ENCODE peak calls at places on chromosome X, in five cellular contexts. M, F, G, P and C are unnamed samples.

GRCh38 chrX:150940844-150941495 is 42.2 kb upstream of the HMGB3 start:
- DNase-seq in M (no peak), F (no peak), G (peak; percentile 44), P (no peak), C (no peak)

GRCh38 chrX:21975827-21976226 is 35.3 kb downstream of the SMS start:
- DNase-seq in M (no peak), F (peak; percentile 80), G (no peak), P (no peak), C (no peak)

GRCh38 chrX:1749499-1749898 is 134.6 kb downstream of the ASMT start:
- DNase-seq in M (no peak), F (no peak), G (no peak), P (no peak), C (no peak)

GRCh38 chrX:71953946-71954345 is 43.3 kb downstream of the NHSL2 start:
- DNase-seq in M (no peak), F (no peak), G (no peak), P (no peak), C (no peak)

GRCh38 chrX:31423575-31424284 is 351.9 kb upstream of the FTHL17 start:
- DNase-seq in M (no peak), F (peak; percentile 77), G (no peak), P (no peak), C (peak; percentile 27)

GRCh38 chrX:67652581-67652980 is 108.8 kb downstream of the AR start:
- DNase-seq in M (no peak), F (no peak), G (no peak), P (no peak), C (no peak)

GRCh38 chrX:150143721-150144440 is 205.6 kb upstream of the EOLA2 start:
- DNase-seq in M (no peak), F (no peak), G (no peak), P (no peak), C (no peak)

GRCh38 chrX:25941559-25942250 is 196.4 kb upstream of the MAGEB18 start:
- DNase-seq in M (no peak), F (peak; percentile 50), G (no peak), P (no peak), C (no peak)

GRCh38 chrX:118231464-118231863 is 114.4 kb upstream of the WDR44 start:
- DNase-seq in M (no peak), F (no peak), G (no peak), P (no peak), C (no peak)

GRCh38 chrX:136643243-136643642 is 4.7 kb upstream of the CD40LG start:
- DNase-seq in M (no peak), F (no peak), G (no peak), P (no peak), C (no peak)

GRCh38 chrX:83845397-83845796 is 15.5 kb upstream of the CYLC1 start:
- DNase-seq in M (no peak), F (peak; percentile 25), G (no peak), P (no peak), C (peak; percentile 18)

GRCh38 chrX:107207943-107208342 is 1.5 kb downstream of the DNAAF6 start:
- DNase-seq in M (no peak), F (no peak), G (no peak), P (no peak), C (no peak)

DNA sequence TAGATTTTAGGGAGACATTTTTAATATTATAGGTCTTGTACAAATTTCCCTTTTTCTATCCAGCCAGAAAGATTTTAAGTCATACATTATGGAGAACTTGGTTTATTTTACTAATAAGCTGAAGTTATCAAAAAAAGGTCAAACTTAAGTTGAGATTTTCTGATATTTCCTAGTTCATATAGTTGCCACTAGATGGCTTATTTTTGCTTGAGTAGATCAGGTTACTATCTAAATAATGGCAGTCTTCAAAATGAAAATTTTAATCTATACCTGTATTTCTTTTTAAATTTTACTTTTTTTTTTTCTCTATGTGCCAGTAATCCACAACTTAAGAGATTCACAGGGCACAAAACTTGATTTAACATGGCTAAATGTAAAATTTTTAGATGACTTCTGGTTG is 52.3 kb downstream of the USP9X start:
- DNase-seq in M (no peak), F (peak; percentile 17), G (no peak), P (no peak), C (no peak)
- TF ChIP-seq CTCF in M (no peak), F (peak; percentile 35), G (no peak), P (peak; percentile 42), C (peak; percentile 15)

DNA sequence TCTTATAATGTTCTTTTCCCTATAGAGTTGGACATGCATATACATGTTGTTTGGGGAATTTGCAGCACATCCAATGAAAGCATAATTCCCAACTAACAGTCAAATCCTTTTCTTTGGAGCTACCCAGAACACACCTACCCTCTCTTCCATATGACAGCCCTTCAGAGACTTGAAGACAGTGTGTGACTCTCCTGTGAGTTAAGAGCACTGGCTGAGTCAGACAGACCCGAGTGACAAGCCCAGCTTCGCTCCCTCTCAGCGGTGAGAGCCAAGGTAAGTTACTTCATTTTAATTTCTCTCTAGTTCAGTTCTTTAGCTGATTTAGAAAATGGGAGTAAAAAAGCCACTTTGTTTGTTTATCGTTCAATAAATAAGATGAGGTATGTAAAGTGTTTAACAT is 86.3 kb downstream of the RTL9 start:
- DNase-seq in M (no peak), F (no peak), G (no peak), P (no peak), C (no peak)
- H3K4me3 ChIP-seq in M (no peak overlapping the region), F (no peak overlapping the region), G (no peak overlapping the region), P (no peak overlapping the region), C (no peak overlapping the region)

DNA sequence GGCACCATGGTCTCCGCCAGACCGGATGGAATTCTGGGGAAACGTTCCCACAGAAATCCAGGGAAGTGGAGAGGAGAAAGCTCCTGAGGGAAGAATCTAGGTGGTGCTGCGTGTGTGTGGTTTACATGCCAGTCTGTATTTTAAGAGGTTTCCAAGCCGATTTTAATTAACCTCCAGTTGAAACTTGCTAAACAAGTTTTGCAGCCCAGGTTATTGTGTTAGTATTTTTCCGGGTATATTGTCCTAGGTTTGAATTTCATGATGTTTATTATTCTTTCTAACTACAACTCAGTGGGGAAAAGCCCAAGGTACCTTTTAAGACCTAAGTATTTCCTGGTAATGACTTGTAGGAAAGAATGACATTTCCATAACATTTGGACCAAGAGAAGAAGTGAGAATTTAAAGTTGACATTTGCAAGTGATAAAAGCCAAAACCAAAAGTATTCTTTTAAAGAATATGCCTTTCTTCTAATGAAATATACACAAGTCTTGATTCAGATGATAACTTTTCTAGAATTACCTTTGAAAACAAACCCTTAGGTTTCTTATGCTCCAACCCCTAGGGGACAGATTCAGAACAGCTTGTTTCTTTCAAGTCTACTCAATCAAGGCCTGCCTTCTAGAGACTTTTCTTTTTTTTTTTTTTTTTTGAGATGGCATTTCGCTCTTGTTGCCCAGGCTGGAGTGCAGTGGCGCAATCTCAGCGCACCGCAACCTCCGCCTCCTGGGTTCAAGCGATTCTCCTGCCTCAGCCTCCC is 14.6 kb downstream of the SAT1 start:
- DNase-seq in M (no peak), F (no peak), G (no peak), P (no peak), C (no peak)
- TF ChIP-seq CTCF in M (no peak), F (no peak), G (no peak), P (no peak), C (no peak)

GRCh38 chrX:129981207-129981553 is 1.3 kb upstream of the BCORL1 start:
- DNase-seq in M (no peak), F (no peak), G (no peak), P (no peak), C (no peak)

GRCh38 chrX:129982300-129983246 is at the start of gene BCORL1:
- DNase-seq in M (peak; percentile 95), F (peak; percentile 95), G (peak; percentile 96), P (peak; percentile 94), C (peak; percentile 95)

GRCh38 chrX:129983575-129984131 is 1.2 kb downstream of the BCORL1 start:
- DNase-seq in M (peak; percentile 75), F (no peak), G (peak; percentile 87), P (peak; percentile 57), C (no peak)

GRCh38 chrX:129981752-129982299 is 609 bp upstream of the BCORL1 start:
- DNase-seq in M (no peak), F (no peak), G (no peak), P (no peak), C (no peak)

GRCh38 chrX:129984196-129984962 is 1.9 kb downstream of the BCORL1 start:
- DNase-seq in M (peak; percentile 85), F (no peak), G (peak; percentile 89), P (peak; percentile 66), C (peak; percentile 25)
- H3K4me3 ChIP-seq in M (no peak overlapping the region), F (peak overlapping the region; percentile 60), G (peak overlapping the region; percentile 25), P (no peak overlapping the region), C (peak overlapping the region; percentile 66)